ENCODE peak calls at places on chromosomes 13 and 19, in eight cellular contexts. I is esophagus squamous epithelium, W is bronchial epithelial cell, G is breast epithelium, A is PC-3, L is AG09309, J is thoracic aorta, K is ascending aorta. C is an unnamed sample.

GRCh38 chr13:96779691-96780090 is 214.6 kb downstream of the OXGR1 start:
- DNase-seq in I (no peak), W (no peak), G (no peak), A (no peak), L (no peak), J (no peak), K (no peak), C (no peak)

GRCh38 chr13:77480071-77480470 is 55.4 kb upstream of the SCEL start:
- DNase-seq in I (no peak), W (no peak), G (no peak), A (no peak), L (no peak), J (no peak), K (no peak), C (no peak)

GRCh38 chr13:48542581-48543341 is 9.9 kb upstream of the RCBTB2 start:
- DNase-seq in I (no peak), W (no peak), G (no peak), A (no peak), L (no peak), J (no peak), K (peak), C (no peak)

GRCh38 chr19:14407889-14408640 is 11.1 kb downstream of the DDX39A start:
- DNase-seq in I (no peak), W (no peak), G (no peak), A (no peak), L (no peak), J (no peak), K (no peak), C (no peak)

GRCh38 chr13:112699318-112699918 is 9.6 kb downstream of the ATP11A start:
- DNase-seq in I (no peak), W (no peak), G (no peak), A (no peak), L (no peak), J (no peak), K (peak), C (no peak)

GRCh38 chr13:31951215-31951678 is 80.3 kb upstream of the FRY start:
- DNase-seq in I (peak), W (peak), G (no peak), A (peak), L (no peak), J (no peak), K (peak), C (peak)

GRCh38 chr13:74306496-74306895 is 172.3 kb upstream of the KLF12 start:
- DNase-seq in I (no peak), W (no peak), G (no peak), A (peak), L (no peak), J (no peak), K (no peak), C (no peak)

GRCh38 chr19:4606921-4607678 is 32.2 kb upstream of the TNFAIP8L1 start:
- DNase-seq in I (no peak), W (no peak), G (no peak), A (no peak), L (no peak), J (no peak), K (no peak), C (no peak)

GRCh38 chr13:26561636-26562537 is 4.4 kb downstream of the WASF3 start:
- DNase-seq in I (no peak), W (peak), G (no peak), A (no peak), L (peak), J (no peak), K (no peak), C (no peak)

GRCh38 chr19:17654993-17655392 is 33.2 kb downstream of the UNC13A start:
- DNase-seq in I (no peak), W (peak), G (no peak), A (peak), L (no peak), J (no peak), K (no peak), C (no peak)

GRCh38 chr19:56765107-56765506 is 75.4 kb downstream of the PEG3 start:
- DNase-seq in I (no peak), W (no peak), G (peak), A (no peak), L (no peak), J (no peak), K (no peak), C (no peak)

GRCh38 chr13:105466376-105466775 is 1069.1 kb downstream of the EFNB2 start:
- DNase-seq in I (no peak), W (no peak), G (no peak), A (no peak), L (no peak), J (no peak), K (no peak), C (no peak)

GRCh38 chr13:29993716-29994488 is 143.5 kb upstream of the UBL3 start:
- DNase-seq in I (no peak), W (peak), G (no peak), A (peak), L (peak), J (no peak), K (no peak), C (no peak)

GRCh38 chr13:33512880-33513554 is 227.5 kb upstream of the STARD13 start:
- DNase-seq in I (no peak), W (peak), G (no peak), A (no peak), L (no peak), J (no peak), K (no peak), C (no peak)

GRCh38 chr19:13492128-13492527 is 14.2 kb downstream of the CACNA1A start:
- DNase-seq in I (no peak), W (peak), G (no peak), A (peak), L (peak), J (no peak), K (no peak), C (no peak)

GRCh38 chr19:46202872-46203860 is 26.4 kb upstream of the IGFL1 start:
- DNase-seq in I (no peak), W (no peak), G (no peak), A (peak), L (no peak), J (no peak), K (no peak), C (no peak)

GRCh38 chr19:45994456-45994988 is 745 bp upstream of the CCDC61 start:
- DNase-seq in I (no peak), W (peak), G (no peak), A (no peak), L (no peak), J (no peak), K (no peak), C (no peak)

GRCh38 chr19:50258918-50259372 is 55.5 kb downstream of the MYH14 start:
- DNase-seq in I (no peak), W (no peak), G (no peak), A (peak), L (no peak), J (no peak), K (no peak), C (no peak)

GRCh38 chr13:48411281-48412099 is 1.4 kb downstream of the LPAR6 start:
- DNase-seq in I (no peak), W (peak), G (no peak), A (peak), L (no peak), J (no peak), K (no peak), C (no peak)

GRCh38 chr19:51784922-51785690 is 9.9 kb upstream of the FPR3 start:
- DNase-seq in I (no peak), W (peak), G (no peak), A (peak), L (peak), J (peak), K (peak), C (peak)

GRCh38 chr19:52138614-52139290 is 986 bp downstream of the ZNF616 start:
- DNase-seq in I (no peak), W (peak), G (no peak), A (peak), L (no peak), J (no peak), K (no peak), C (no peak)

GRCh38 chr13:48159436-48160225 is 64.7 kb upstream of the MED4 start:
- DNase-seq in I (no peak), W (peak), G (no peak), A (no peak), L (no peak), J (no peak), K (no peak), C (no peak)

GRCh38 chr19:44809856-44810554 is 1.1 kb downstream of the BCAM start:
- DNase-seq in I (no peak), W (peak), G (no peak), A (no peak), L (no peak), J (no peak), K (peak), C (no peak)

GRCh38 chr13:107275312-107275711 is 707.4 kb upstream of the ARGLU1 start:
- DNase-seq in I (no peak), W (no peak), G (no peak), A (no peak), L (no peak), J (no peak), K (no peak), C (no peak)

GRCh38 chr19:43735957-43736356 is 18.8 kb downstream of the SMG9 start:
- DNase-seq in I (no peak), W (no peak), G (no peak), A (no peak), L (no peak), J (no peak), K (no peak), C (no peak)

GRCh38 chr19:14472202-14472961 is 2.8 kb downstream of the PTGER1 start:
- DNase-seq in I (no peak), W (no peak), G (peak), A (peak), L (no peak), J (no peak), K (peak), C (no peak)

GRCh38 chr13:40589285-40590109 is 76.9 kb downstream of the FOXO1 start:
- DNase-seq in I (no peak), W (peak), G (no peak), A (peak), L (peak), J (no peak), K (peak), C (peak)

GRCh38 chr19:47658431-47659383 is 49.8 kb downstream of the BICRA start:
- DNase-seq in I (no peak), W (no peak), G (no peak), A (no peak), L (no peak), J (no peak), K (no peak), C (no peak)

GRCh38 chr19:11995174-11995573 is 30.3 kb downstream of the ZNF763 start:
- DNase-seq in I (no peak), W (no peak), G (no peak), A (no peak), L (no peak), J (no peak), K (no peak), C (no peak)

GRCh38 chr19:38019427-38019724 is 112.4 kb downstream of the SIPA1L3 start:
- DNase-seq in I (no peak), W (no peak), G (no peak), A (no peak), L (no peak), J (no peak), K (no peak), C (no peak)

GRCh38 chr13:83878691-83879410 is 3.4 kb downstream of the SLITRK1 start:
- DNase-seq in I (no peak), W (no peak), G (no peak), A (no peak), L (no peak), J (no peak), K (no peak), C (no peak)

GRCh38 chr13:27792393-27793218 is at the start of gene GSX1:
- DNase-seq in I (no peak), W (peak), G (no peak), A (peak), L (peak), J (no peak), K (peak), C (no peak)

GRCh38 chr13:90015565-90016507 is 1331.7 kb upstream of the MIR17HG start:
- DNase-seq in I (no peak), W (peak), G (no peak), A (peak), L (no peak), J (no peak), K (no peak), C (no peak)

DNA sequence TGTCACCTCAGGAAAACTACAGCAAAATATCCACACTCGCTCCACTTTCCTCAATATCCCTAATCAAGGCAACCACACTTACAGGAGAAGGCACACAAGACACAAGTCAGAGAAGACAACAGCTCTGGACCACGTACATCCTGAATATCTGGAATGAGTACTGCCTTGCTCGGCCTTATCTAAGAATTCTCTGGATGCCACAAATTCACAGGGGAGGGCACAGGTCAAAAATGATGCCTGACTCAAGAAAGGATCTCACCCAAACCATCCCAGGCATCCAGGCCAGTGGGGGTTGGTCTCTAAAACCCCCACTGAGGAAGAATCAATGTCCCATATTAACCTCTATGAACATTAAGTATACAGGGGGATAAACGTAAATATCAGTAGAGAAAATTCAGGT is 29.9 kb downstream of the ATP7B start:
- DNase-seq in I (no peak), W (no peak), G (no peak), A (no peak), L (no peak), J (no peak), K (no peak), C (no peak)
- TF ChIP-seq CTCF in I (no peak), W (no peak), G (no peak), A (no peak), L (no peak), J (no peak), K (no peak), C (no peak)

DNA sequence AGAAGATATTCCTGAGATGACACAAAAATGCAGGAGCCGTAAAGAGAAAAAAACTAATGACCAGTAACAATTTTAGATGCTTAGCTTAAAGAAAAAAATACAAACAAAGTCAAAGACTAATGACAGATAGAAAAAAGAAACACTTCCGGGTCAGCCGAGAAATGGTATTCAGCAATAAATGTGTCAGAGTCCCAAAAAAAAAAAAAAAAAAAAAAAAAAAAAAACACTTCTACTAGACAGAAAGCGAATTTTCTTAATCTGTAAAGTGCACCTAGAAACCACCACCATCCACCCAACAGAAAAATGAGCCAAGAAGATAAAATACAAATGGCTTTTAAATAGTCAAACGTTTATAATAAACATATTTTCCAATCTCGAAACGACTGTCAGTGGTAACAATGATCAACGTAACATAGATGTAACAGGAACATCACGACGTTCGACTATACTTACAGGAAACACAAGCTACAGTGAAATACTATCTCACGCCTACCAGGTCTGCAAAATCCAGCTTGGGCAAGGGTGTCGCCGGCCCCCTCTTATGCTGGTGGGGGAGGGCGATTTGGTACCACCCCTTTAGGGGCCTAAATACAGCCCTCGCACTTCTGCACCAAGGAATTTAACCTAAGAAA is 10.6 kb downstream of the ABHD17A start:
- DNase-seq in I (no peak), W (no peak), G (no peak), A (no peak), L (no peak), J (no peak), K (no peak), C (no peak)
- H3K4me3 ChIP-seq in I (peak), W (peak), G (peak), A (peak), L (peak), J (peak), K (peak), C (peak)

GRCh38 chr19:18995804-18996241 is 37.5 kb downstream of the SUGP2 start:
- DNase-seq in I (no peak), W (peak), G (no peak), A (peak), L (peak), J (no peak), K (no peak), C (no peak)
- TF ChIP-seq CTCF in I (peak), W (peak), G (no peak), A (peak), L (peak), J (no peak), K (no peak), C (peak)

DNA sequence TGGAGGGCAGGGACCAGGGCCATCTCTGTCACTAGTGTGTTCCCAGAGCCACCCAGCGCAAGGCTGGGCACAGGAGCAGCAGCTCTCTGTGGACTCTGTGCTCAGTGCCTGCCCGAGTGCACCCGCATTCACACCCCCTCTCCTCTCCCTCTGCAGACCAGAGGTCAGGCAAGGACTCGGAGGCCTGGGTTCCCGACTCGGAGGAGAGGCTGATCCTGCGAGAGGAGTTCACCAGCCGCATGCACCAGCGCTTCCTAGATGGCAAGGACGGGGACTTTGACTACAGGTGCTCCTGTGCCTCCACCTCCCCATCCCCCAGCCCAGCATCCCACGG is 10.2 kb downstream of the CCDC97 start:
- DNase-seq in I (no peak), W (no peak), G (no peak), A (no peak), L (no peak), J (no peak), K (no peak), C (no peak)
- H3K4me3 ChIP-seq in I (no peak), W (no peak), G (no peak), A (no peak), L (no peak), J (no peak), K (no peak), C (no peak)

DNA sequence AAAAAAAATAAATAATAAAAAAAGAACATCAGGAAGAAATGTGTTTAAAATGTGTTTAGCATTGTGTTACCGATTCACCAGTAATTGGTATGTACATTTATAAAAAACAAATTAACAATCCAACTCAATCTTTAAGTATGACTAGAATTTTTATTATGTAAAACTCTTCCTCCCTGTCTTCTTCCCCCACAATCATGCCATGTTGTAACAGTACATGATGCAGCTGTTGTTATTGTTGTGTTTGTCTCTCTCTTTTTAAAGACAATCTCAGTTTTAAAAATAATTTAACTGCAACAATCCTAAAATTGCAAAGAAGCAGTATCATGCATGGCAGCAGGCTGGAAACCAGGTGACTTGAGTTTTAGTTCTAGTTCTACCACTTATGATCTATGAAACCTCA is 180.2 kb downstream of the RGCC start:
- DNase-seq in I (no peak), W (no peak), G (no peak), A (no peak), L (no peak), J (no peak), K (no peak), C (no peak)
- TF ChIP-seq CTCF in I (no peak), W (no peak), G (no peak), A (no peak), L (no peak), J (no peak), K (no peak), C (no peak)

GRCh38 chr19:49165111-49165750 is 7.6 kb downstream of the TRPM4 start:
- DNase-seq in I (no peak), W (peak), G (peak), A (peak), L (no peak), J (no peak), K (peak), C (no peak)
- H3K4me3 ChIP-seq in I (no peak), W (no peak), G (peak), A (no peak), L (no peak), J (peak), K (peak), C (no peak)

DNA sequence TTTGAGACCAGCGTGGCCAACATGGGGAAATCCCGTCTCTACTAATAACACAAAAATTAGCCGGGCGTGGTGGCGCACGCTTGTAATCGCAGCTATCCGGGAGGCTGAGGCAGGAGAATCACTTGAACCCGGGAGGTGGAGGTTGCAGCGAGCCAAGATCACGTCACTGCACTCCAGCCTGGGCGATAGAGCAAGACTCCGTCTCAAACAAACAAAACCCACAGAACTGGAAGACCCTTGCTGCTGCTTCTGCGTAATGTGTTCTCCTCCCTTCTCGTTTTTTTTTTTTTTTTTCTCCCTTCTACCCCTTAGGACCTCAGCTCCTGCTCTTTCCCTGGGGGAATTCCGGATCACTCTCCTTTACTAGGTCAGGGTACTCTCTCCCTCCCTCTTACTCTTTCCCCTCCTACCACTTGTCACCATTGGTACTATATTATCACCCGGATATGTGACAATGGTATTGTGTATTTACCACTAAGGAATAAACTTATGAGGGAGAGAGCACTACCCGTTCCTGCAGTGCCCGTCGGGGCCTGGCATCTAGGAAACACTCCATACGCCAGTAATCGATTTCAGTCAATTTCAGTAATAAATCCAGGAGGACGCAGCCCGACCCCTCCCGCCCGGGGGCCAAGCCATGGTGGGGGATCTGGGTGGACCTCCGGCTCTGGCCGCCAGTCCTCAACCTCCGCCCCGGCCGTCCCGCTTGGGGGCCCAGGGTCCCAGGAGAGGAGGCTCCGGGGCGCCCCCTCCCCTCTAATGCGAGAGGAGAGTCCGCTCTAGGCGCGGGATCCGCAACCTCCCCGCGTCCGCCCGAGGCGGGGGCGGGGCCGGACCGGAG is 423 bp upstream of the GARRE1 start:
- DNase-seq in I (peak), W (no peak), G (peak), A (peak), L (no peak), J (peak), K (peak), C (no peak)
- TF ChIP-seq CTCF in I (no peak), W (no peak), G (no peak), A (no peak), L (no peak), J (no peak), K (no peak), C (no peak)

C was measured in GM12864.